ENCODE peak calls at places on chromosomes 4 and X, in seven cellular contexts. T is retina, C is GM03348, Z is NCI-H1930, B is kidney tubule cell, A is iPS-NIHi11, L is HFFc6. W is an unnamed sample.

GRCh38 chr4:137660211-137660610 is 127.9 kb upstream of the PCDH18 start:
- DNase-seq in T (no peak), C (peak), Z (no peak), B (no peak), A (no peak), L (no peak), W (no peak)

GRCh38 chr4:5738061-5738460 is 27.1 kb downstream of the EVC start:
- DNase-seq in T (no peak), C (no peak), Z (no peak), B (no peak), A (no peak), L (no peak), W (no peak)

GRCh38 chr4:103168993-103169392 is 29.1 kb downstream of the CENPE start:
- DNase-seq in T (no peak), C (no peak), Z (no peak), B (no peak), A (no peak), L (peak), W (no peak)

GRCh38 chr4:107036602-107037151 is 564 bp upstream of the DKK2 start:
- DNase-seq in T (peak), C (peak), Z (no peak), B (no peak), A (no peak), L (no peak), W (no peak)

GRCh38 chr4:60637976-60638375 is 562.1 kb upstream of the ADGRL3 start:
- DNase-seq in T (no peak), C (no peak), Z (no peak), B (no peak), A (no peak), L (no peak), W (no peak)

GRCh38 chrX:114508836-114509235 is 75.0 kb upstream of the HTR2C start:
- DNase-seq in T (no peak), C (no peak), Z (no peak), B (no peak), A (no peak), L (no peak), W (no peak)

GRCh38 chr4:61408861-61409260 is 208.7 kb downstream of the ADGRL3 start:
- DNase-seq in T (no peak), C (no peak), Z (no peak), B (no peak), A (no peak), L (no peak), W (no peak)

GRCh38 chr4:142211444-142211843 is 575.1 kb downstream of the IL15 start:
- DNase-seq in T (no peak), C (no peak), Z (no peak), B (peak), A (no peak), L (peak), W (no peak)

GRCh38 chr4:54400188-54400587 is 171.1 kb downstream of the PDGFRA start:
- DNase-seq in T (no peak), C (no peak), Z (no peak), B (no peak), A (no peak), L (no peak), W (no peak)

GRCh38 chr4:139461022-139461421 is 7.1 kb downstream of the RAB33B start:
- DNase-seq in T (no peak), C (no peak), Z (no peak), B (no peak), A (peak), L (no peak), W (no peak)

GRCh38 chr4:99529218-99529617 is 18.4 kb downstream of the C4orf17 start:
- DNase-seq in T (no peak), C (peak), Z (no peak), B (no peak), A (no peak), L (no peak), W (no peak)

GRCh38 chr4:8131210-8131609 is 27.4 kb downstream of the ABLIM2 start:
- DNase-seq in T (no peak), C (no peak), Z (no peak), B (no peak), A (no peak), L (no peak), W (no peak)

GRCh38 chr4:70753630-70754029 is 31.9 kb downstream of the RUFY3 start:
- DNase-seq in T (no peak), C (no peak), Z (no peak), B (no peak), A (no peak), L (no peak), W (no peak)

GRCh38 chr4:47668810-47669408 is 169.0 kb downstream of the CORIN start:
- DNase-seq in T (peak), C (peak), Z (peak), B (peak), A (peak), L (peak), W (no peak)

GRCh38 chr4:82560853-82561744 is 689 bp downstream of the TMEM150C start:
- DNase-seq in T (peak), C (peak), Z (no peak), B (peak), A (no peak), L (no peak), W (no peak)

GRCh38 chr4:107930821-107931774 is at the start of gene CYP2U1:
- DNase-seq in T (peak), C (peak), Z (peak), B (peak), A (peak), L (peak), W (peak)

GRCh38 chrX:10156199-10157031 is at the start of gene CLCN4:
- DNase-seq in T (peak), C (peak), Z (no peak), B (peak), A (peak), L (no peak), W (no peak)

GRCh38 chrX:107197306-107197705 is 8.9 kb downstream of the NUP62CL start:
- DNase-seq in T (no peak), C (no peak), Z (no peak), B (no peak), A (no peak), L (no peak), W (no peak)

GRCh38 chr4:169854090-169854489 is 96.3 kb upstream of the HPF1 start:
- DNase-seq in T (no peak), C (no peak), Z (no peak), B (peak), A (no peak), L (no peak), W (no peak)

GRCh38 chr4:73479323-73479722 is 2.2 kb upstream of the AFM start:
- DNase-seq in T (no peak), C (no peak), Z (no peak), B (no peak), A (no peak), L (no peak), W (no peak)